ENCODE peak calls at places on chromosome 22, in seven cellular contexts. M is Peyer's patch; K is NCI-H1105 treated with DMSO at 0.1 percent for 48 hours; H is DMS153; Z is endothelial cell of umbilical vein; W is activated CD8-positive, alpha-beta memory T cell treated with anti-CD3 and anti-CD28 coated beads, Interleukin-2, amount 50 U/mL, for 48 hours; I is NCI-H1417 treated with DMSO at 0.1 percent for 48 hours. F is an unnamed sample.

GRCh38 chr22:24146791-24147353 is 34.4 kb upstream of the SUSD2 start:
- DNase-seq in Z (peak), M (no peak), H (peak), W (no peak), I (no peak), K (no peak), F (peak)

GRCh38 chr22:19149047-19149883 is 827 bp downstream of the GSC2 start:
- DNase-seq in K (peak), W (no peak), Z (no peak), H (no peak), I (no peak), M (no peak), F (no peak)

GRCh38 chr22:32985899-32986772 is 72.0 kb downstream of the SYN3 start:
- DNase-seq in M (peak), Z (peak), K (peak), H (peak), W (peak), I (no peak), F (peak)

GRCh38 chr22:19571995-19572394 is 47.8 kb upstream of the CLDN5 start:
- DNase-seq in H (no peak), W (no peak), M (no peak), K (no peak), I (no peak), Z (no peak), F (no peak)

GRCh38 chr22:39559456-39560105 is 11.0 kb upstream of the CACNA1I start:
- DNase-seq in I (no peak), M (no peak), W (no peak), K (no peak), Z (no peak), H (no peak), F (peak)

GRCh38 chr22:44691796-44692661 is 10.0 kb upstream of the PRR5 start:
- DNase-seq in K (no peak), I (no peak), M (no peak), H (peak), W (no peak), Z (no peak), F (no peak)

GRCh38 chr22:38230108-38230825 is 28.5 kb downstream of the MAFF start:
- DNase-seq in K (peak), Z (peak), I (no peak), W (no peak), M (peak), H (peak), F (no peak)

GRCh38 chr22:28004021-28004420 is 85.0 kb upstream of the PITPNB start:
- DNase-seq in Z (no peak), W (no peak), K (no peak), M (no peak), H (no peak), I (no peak), F (no peak)

GRCh38 chr22:30609260-30610185 is 2.5 kb downstream of the TCN2 start:
- DNase-seq in I (no peak), Z (peak), H (no peak), K (no peak), W (no peak), M (peak), F (peak)

GRCh38 chr22:25154686-25154999 is 45.0 kb upstream of the CRYBB3 start:
- DNase-seq in I (no peak), H (no peak), M (no peak), K (no peak), W (no peak), Z (no peak), F (no peak)

GRCh38 chr22:40040927-40041326 is 46.2 kb downstream of the FAM83F start:
- DNase-seq in M (peak), Z (peak), K (peak), H (no peak), I (no peak), W (peak), F (peak)

GRCh38 chr22:45155050-45155840 is 8.5 kb upstream of the NUP50 start:
- DNase-seq in Z (peak), K (no peak), W (no peak), I (no peak), H (no peak), M (no peak), F (no peak)

GRCh38 chr22:20509344-20510047 is 2.1 kb downstream of the MED15 start:
- DNase-seq in H (no peak), W (no peak), Z (peak), I (no peak), M (peak), K (no peak), F (peak)

GRCh38 chr22:35739642-35740041 is 22.0 kb downstream of the APOL5 start:
- DNase-seq in H (no peak), K (no peak), M (no peak), W (no peak), I (no peak), Z (no peak), F (no peak)

GRCh38 chr22:27880778-27881394 is 38.2 kb downstream of the PITPNB start:
- DNase-seq in I (no peak), H (peak), M (no peak), W (no peak), Z (peak), K (peak), F (peak)

GRCh38 chr22:27493797-27494196 is 307.8 kb downstream of the MN1 start:
- DNase-seq in I (no peak), H (no peak), W (no peak), Z (no peak), K (no peak), M (no peak), F (no peak)

GRCh38 chr22:37358917-37359316 is 68.4 kb downstream of the ELFN2 start:
- DNase-seq in W (no peak), M (no peak), I (no peak), K (no peak), H (no peak), Z (no peak), F (no peak)

GRCh38 chr22:42217019-42217751 is 53.3 kb downstream of the TCF20 start:
- DNase-seq in M (no peak), H (no peak), W (no peak), K (no peak), I (no peak), Z (no peak), F (no peak)

GRCh38 chr22:50714631-50715179 is 23.3 kb upstream of the ACR start:
- DNase-seq in H (no peak), I (no peak), Z (no peak), W (no peak), K (no peak), M (no peak), F (no peak)

GRCh38 chr22:26322179-26322905 is 106.7 kb upstream of the ASPHD2 start:
- DNase-seq in I (no peak), W (no peak), M (no peak), K (no peak), H (no peak), Z (no peak), F (no peak)

GRCh38 chr22:19800761-19801244 is 40.2 kb downstream of the TBX1 start:
- DNase-seq in M (no peak), I (no peak), H (no peak), W (no peak), K (no peak), Z (peak), F (no peak)

GRCh38 chr22:35484651-35485372 is 55.8 kb upstream of the RASD2 start:
- DNase-seq in I (no peak), W (no peak), Z (no peak), M (no peak), K (no peak), H (no peak), F (no peak)

GRCh38 chr22:24434472-24435322 is 7.3 kb downstream of the ADORA2A start:
- DNase-seq in Z (no peak), I (no peak), H (no peak), K (no peak), W (peak), M (peak), F (peak)

GRCh38 chr22:47015589-47016178 is 253.2 kb downstream of the TBC1D22A start:
- DNase-seq in K (no peak), I (no peak), W (no peak), M (peak), H (no peak), Z (no peak), F (no peak)

GRCh38 chr22:49951001-49951677 is 9.4 kb upstream of the PIM3 start:
- DNase-seq in I (no peak), W (no peak), H (peak), M (peak), Z (no peak), K (peak), F (no peak)

GRCh38 chr22:28000361-28000760 is 81.3 kb upstream of the PITPNB start:
- DNase-seq in M (no peak), W (no peak), Z (no peak), H (no peak), K (no peak), I (no peak), F (no peak)

GRCh38 chr22:41001722-41002122 is 50.5 kb downstream of the RBX1 start:
- DNase-seq in Z (no peak), M (no peak), H (no peak), K (no peak), I (no peak), W (no peak), F (no peak)

GRCh38 chr22:38305481-38306448 is 11.5 kb downstream of the CSNK1E start:
- DNase-seq in M (peak), H (peak), I (no peak), Z (peak), W (no peak), K (peak), F (peak)

GRCh38 chr22:50438305-50439275 is 36.2 kb downstream of the SBF1 start:
- DNase-seq in M (no peak), Z (no peak), K (no peak), I (no peak), W (no peak), H (no peak), F (no peak)

GRCh38 chr22:29330753-29331152 is 15.3 kb upstream of the RASL10A start:
- DNase-seq in K (no peak), H (no peak), W (no peak), M (no peak), I (no peak), Z (peak), F (no peak)

GRCh38 chr22:30005213-30005857 is 74.9 kb upstream of the HORMAD2 start:
- DNase-seq in M (peak), I (peak), K (peak), H (peak), Z (peak), W (peak), F (peak)